ENCODE peak calls at places on chromosomes 2 and 18, in five cellular contexts. M is thyroid gland, U is lung, Z is mucosa of descending colon, O is tibial artery. H is an unnamed sample.

GRCh38 chr18:9951022-9951859 is 37.4 kb downstream of the VAPA start:
- DNase-seq in M (no peak), U (no peak), Z (no peak), O (no peak), H (no peak)

GRCh38 chr2:222592176-222592575 is 63.7 kb downstream of the FARSB start:
- DNase-seq in M (no peak), U (no peak), Z (no peak), O (no peak), H (no peak)

GRCh38 chr2:218145124-218145523 is 19.3 kb downstream of the CXCR2 start:
- DNase-seq in M (no peak), U (peak; percentile 41), Z (no peak), O (no peak), H (peak; percentile 21)

GRCh38 chr2:63827749-63828148 is 13.9 kb upstream of the UGP2 start:
- DNase-seq in M (no peak), U (no peak), Z (no peak), O (no peak), H (no peak)

GRCh38 chr2:564471-565181 is 112.6 kb downstream of the TMEM18 start:
- DNase-seq in M (no peak), U (no peak), Z (no peak), O (no peak), H (no peak)

GRCh38 chr2:148880636-148881035 is 5.6 kb downstream of the KIF5C start:
- DNase-seq in M (no peak), U (no peak), Z (no peak), O (no peak), H (no peak)

GRCh38 chr18:62710417-62710816 is 4.9 kb upstream of the PHLPP1 start:
- DNase-seq in M (no peak), U (no peak), Z (no peak), O (no peak), H (no peak)

GRCh38 chr2:235500761-235501662 is 7.2 kb downstream of the AGAP1 start:
- DNase-seq in M (no peak), U (no peak), Z (no peak), O (no peak), H (no peak)

GRCh38 chr2:9220201-9220600 is 13.6 kb downstream of the ASAP2 start:
- DNase-seq in M (no peak), U (no peak), Z (no peak), O (no peak), H (no peak)

GRCh38 chr2:79511320-79511951 is 1.4 kb upstream of the CTNNA2 start:
- DNase-seq in M (peak; percentile 17), U (no peak), Z (peak; percentile 48), O (no peak), H (no peak)

GRCh38 chr18:10406172-10406663 is 48.2 kb upstream of the APCDD1 start:
- DNase-seq in M (no peak), U (peak; percentile 26), Z (no peak), O (no peak), H (no peak)

GRCh38 chr18:22034276-22034675 is 135.1 kb upstream of the GATA6 start:
- DNase-seq in M (no peak), U (no peak), Z (no peak), O (no peak), H (no peak)

GRCh38 chr2:75053484-75054112 is 95.2 kb downstream of the POLE4 start:
- DNase-seq in M (peak; percentile 18), U (no peak), Z (no peak), O (no peak), H (no peak)

GRCh38 chr2:178271629-178272333 is 77.5 kb downstream of the OSBPL6 start:
- DNase-seq in M (peak; percentile 86), U (peak; percentile 41), Z (no peak), O (peak; percentile 90), H (peak; percentile 86)

DNA sequence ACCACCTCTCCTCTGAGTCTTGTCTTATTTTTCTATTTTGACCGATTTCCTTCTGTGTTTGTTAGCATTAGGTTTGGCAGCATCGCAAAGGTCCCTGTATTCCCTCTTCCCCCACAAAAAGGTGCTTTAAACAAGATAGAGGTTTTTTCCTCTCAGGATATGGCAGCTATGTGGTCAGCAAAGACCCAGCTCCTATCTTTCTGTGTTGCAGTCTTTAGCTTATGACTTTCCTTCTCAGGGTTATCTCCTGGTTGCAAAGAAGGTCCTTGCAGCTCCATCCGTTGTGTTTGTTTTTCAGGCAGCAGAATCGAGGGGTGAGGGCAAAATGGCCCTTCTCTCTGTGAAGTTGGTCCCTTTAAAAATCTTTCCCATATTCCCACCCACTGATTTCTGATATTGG is 38.4 kb downstream of the GALNT1 start:
- DNase-seq in M (no peak), U (no peak), Z (no peak), O (no peak), H (no peak)
- H3K4me1 ChIP-seq in M (peaks cover 9% of the 10 kb centered on the region), U (peaks cover 3% of the 10 kb centered on the region), Z (peaks cover 19% of the 10 kb centered on the region), O (peaks cover 5% of the 10 kb centered on the region), H (peaks cover 70% of the 10 kb centered on the region)

GRCh38 chr2:133975676-133976428 is 278.0 kb upstream of the MGAT5 start:
- DNase-seq in M (no peak), U (no peak), Z (no peak), O (no peak), H (no peak)
- H3K4me1 ChIP-seq in M (peaks cover 16% of the 10 kb centered on the region), U (no peaks in the 10 kb centered on the region), Z (no peaks in the 10 kb centered on the region), O (peaks cover 8% of the 10 kb centered on the region), H (peaks cover 16% of the 10 kb centered on the region)

DNA sequence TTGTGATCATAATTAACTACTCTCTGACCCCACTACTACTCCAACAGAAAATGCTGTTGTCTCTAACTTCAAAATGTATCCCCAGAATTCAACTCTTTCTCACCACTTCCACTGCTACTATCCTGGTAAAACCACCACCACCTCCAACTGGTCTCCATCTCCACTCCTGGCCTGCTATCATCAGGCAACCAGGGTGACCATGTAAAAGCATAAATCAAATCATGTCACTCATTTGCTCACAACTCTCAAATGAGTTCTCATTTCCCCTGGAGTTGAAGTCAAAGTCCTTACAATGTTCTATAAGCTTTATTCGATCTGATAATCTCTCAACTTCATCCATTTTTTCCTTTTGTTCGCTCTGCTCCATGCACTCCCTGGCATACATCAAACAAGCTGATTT is 24.6 kb downstream of the CUL3 start:
- DNase-seq in M (no peak), U (no peak), Z (no peak), O (no peak), H (no peak)
- H3K4me1 ChIP-seq in M (peaks cover 46% of the 10 kb centered on the region), U (peaks cover 3% of the 10 kb centered on the region), Z (no peaks in the 10 kb centered on the region), O (peaks cover 21% of the 10 kb centered on the region), H (peaks cover 70% of the 10 kb centered on the region)

GRCh38 chr2:157419031-157419580 is 24.8 kb downstream of the CYTIP start:
- DNase-seq in M (no peak), U (no peak), Z (peak; percentile 19), O (no peak), H (no peak)

GRCh38 chr2:157424374-157424773 is 19.5 kb downstream of the CYTIP start:
- DNase-seq in M (no peak), U (no peak), Z (no peak), O (no peak), H (no peak)

GRCh38 chr2:157421377-157421944 is 22.4 kb downstream of the CYTIP start:
- DNase-seq in M (no peak), U (no peak), Z (no peak), O (no peak), H (no peak)

GRCh38 chr2:157420771-157421323 is 23.0 kb downstream of the CYTIP start:
- DNase-seq in M (no peak), U (no peak), Z (no peak), O (no peak), H (no peak)

GRCh38 chr2:157421964-157422363 is 21.9 kb downstream of the CYTIP start:
- DNase-seq in M (no peak), U (no peak), Z (no peak), O (no peak), H (no peak)
- H3K4me1 ChIP-seq in M (no peaks in the 10 kb centered on the region), U (no peaks in the 10 kb centered on the region), Z (no peaks in the 10 kb centered on the region), O (no peaks in the 10 kb centered on the region), H (no peaks in the 10 kb centered on the region)

DNA sequence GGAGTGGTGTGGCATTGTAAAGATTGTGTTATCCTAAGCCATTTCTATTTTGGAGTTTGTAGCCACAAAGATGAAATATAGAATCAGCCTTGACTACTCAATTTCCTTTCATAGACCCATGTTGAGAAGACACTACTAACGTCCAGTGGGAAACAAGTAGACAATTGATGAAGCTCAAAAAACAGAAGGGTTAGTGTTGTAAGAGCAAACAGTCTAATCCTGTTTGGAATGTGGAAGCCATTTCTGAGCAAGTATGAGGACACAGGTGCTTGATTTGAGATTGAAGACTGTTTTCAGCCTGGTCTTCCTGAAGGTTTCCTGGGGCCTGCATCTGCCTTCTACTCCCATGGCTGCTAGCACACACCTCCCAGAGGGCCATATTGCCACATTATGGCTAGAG is 29.1 kb downstream of the B3GNT2 start:
- DNase-seq in M (no peak), U (no peak), Z (no peak), O (no peak), H (no peak)
- H3K4me1 ChIP-seq in M (peaks cover 7% of the 10 kb centered on the region), U (peaks cover 6% of the 10 kb centered on the region), Z (no peaks in the 10 kb centered on the region), O (peaks cover 20% of the 10 kb centered on the region), H (peaks cover 37% of the 10 kb centered on the region)

GRCh38 chr2:68716948-68717661 is 17.5 kb upstream of the ARHGAP25 start:
- DNase-seq in M (no peak), U (no peak), Z (no peak), O (no peak), H (no peak)

GRCh38 chr2:68722712-68723111 is 11.9 kb upstream of the ARHGAP25 start:
- DNase-seq in M (no peak), U (no peak), Z (no peak), O (no peak), H (no peak)

GRCh38 chr2:68721482-68722071 is 13.0 kb upstream of the ARHGAP25 start:
- DNase-seq in M (peak; percentile 48), U (no peak), Z (no peak), O (no peak), H (no peak)

GRCh38 chr2:68719912-68720311 is 14.7 kb upstream of the ARHGAP25 start:
- DNase-seq in M (no peak), U (no peak), Z (no peak), O (no peak), H (no peak)

DNA sequence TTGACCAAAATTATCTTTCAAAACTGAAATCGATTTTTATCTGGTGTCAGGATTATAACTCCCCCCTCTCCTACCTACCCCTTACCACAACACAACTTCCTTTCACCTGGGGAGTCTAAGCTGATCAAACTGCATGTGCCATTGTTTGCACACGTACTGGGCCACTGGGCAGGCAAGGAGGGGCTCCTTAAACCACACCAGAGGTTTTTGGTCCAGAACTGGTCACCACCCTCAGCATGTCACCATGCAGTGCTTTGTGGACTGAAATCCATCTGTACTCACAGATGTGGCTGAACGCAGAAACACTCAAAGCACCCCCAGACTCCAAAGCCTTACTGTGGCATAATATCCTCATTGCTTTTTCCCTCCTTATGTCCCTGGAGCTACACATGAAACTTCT is 13.9 kb upstream of the ARHGAP25 start:
- DNase-seq in M (no peak), U (no peak), Z (no peak), O (no peak), H (no peak)
- H3K4me1 ChIP-seq in M (peaks cover 11% of the 10 kb centered on the region), U (peaks cover 4% of the 10 kb centered on the region), Z (peaks cover 7% of the 10 kb centered on the region), O (no peaks in the 10 kb centered on the region), H (peaks cover 5% of the 10 kb centered on the region)